ENCODE peak calls at places on chromosomes 16 and 17, in eight cellular contexts. W is esophagus muscularis mucosa, U is mesendoderm, K is heart right ventricle, N is right lobe of liver, T is cardiac muscle cell, I is Peyer's patch, G is kidney. C is an unnamed sample.
A peak's percentile ranks its signal among the peaks of the same experiment; 100 is the strongest.

GRCh38 chr16:74909665-74910064 is 75.3 kb downstream of the WDR59 start:
- DNase-seq in W (no peak), U (no peak), G (no peak), T (no peak), N (no peak), I (no peak), K (no peak), C (no peak)

GRCh38 chr17:65926599-65926998 is 265.3 kb downstream of the CEP112 start:
- DNase-seq in T (no peak), K (no peak), W (no peak), U (no peak), N (no peak), G (no peak), I (no peak), C (no peak)

GRCh38 chr17:50663812-50664374 is 29.2 kb downstream of the ABCC3 start:
- DNase-seq in I (peak; percentile 74), N (peak; percentile 96), K (no peak), W (no peak), U (no peak), G (peak; percentile 31), T (no peak), C (no peak)

GRCh38 chr16:5850632-5851175 is 753.1 kb upstream of the EEF2KMT start:
- DNase-seq in I (no peak), N (no peak), G (no peak), U (no peak), W (no peak), T (no peak), K (no peak), C (no peak)

GRCh38 chr17:7674934-7675333 is 12.4 kb downstream of the TP53 start:
- DNase-seq in U (no peak), T (no peak), I (no peak), K (no peak), G (no peak), W (no peak), N (no peak), C (no peak)

GRCh38 chr16:87457051-87457611 is 35.7 kb downstream of the ZCCHC14 start:
- DNase-seq in U (no peak), T (no peak), K (no peak), G (no peak), I (no peak), W (no peak), N (no peak), C (no peak)

GRCh38 chr16:30372037-30372712 is 1.9 kb upstream of the TBC1D10B start:
- DNase-seq in T (peak; percentile 32), G (no peak), I (no peak), W (no peak), N (no peak), U (no peak), K (no peak), C (no peak)

GRCh38 chr17:58617563-58617962 is 74.3 kb downstream of the TEX14 start:
- DNase-seq in T (no peak), W (no peak), N (no peak), K (no peak), U (peak; percentile 16), G (no peak), I (no peak), C (no peak)

GRCh38 chr17:75996665-75997590 is 3.7 kb upstream of the CDK3 start:
- DNase-seq in K (peak; percentile 31), T (peak; percentile 32), N (peak; percentile 88), U (peak; percentile 27), G (peak; percentile 66), I (peak; percentile 84), W (no peak), C (no peak)

GRCh38 chr16:87765473-87765775 is 362 bp downstream of the KLHDC4 start:
- DNase-seq in G (no peak), I (no peak), K (no peak), N (no peak), W (no peak), U (peak; percentile 34), T (no peak), C (no peak)

GRCh38 chr16:31441956-31442355 is 633 bp downstream of the ZNF843 start:
- DNase-seq in T (no peak), G (peak; percentile 64), I (no peak), N (peak; percentile 54), U (no peak), W (no peak), K (no peak), C (no peak)

GRCh38 chr16:11914759-11915643 is 755 bp downstream of the GSPT1 start:
- DNase-seq in I (peak; percentile 71), T (peak; percentile 69), W (no peak), K (peak; percentile 28), G (peak; percentile 72), U (peak; percentile 59), N (peak; percentile 65), C (no peak)

GRCh38 chr17:75633484-75634375 is 496 bp downstream of the SMIM5 start:
- DNase-seq in K (peak; percentile 94), W (peak; percentile 96), N (peak; percentile 86), G (peak; percentile 96), I (peak; percentile 93), U (peak; percentile 97), T (peak; percentile 96), C (peak; percentile 76)

GRCh38 chr16:17951273-17951845 is 385.2 kb downstream of the NPIPA8 start:
- DNase-seq in T (no peak), I (no peak), G (no peak), U (peak; percentile 6), N (no peak), K (no peak), W (no peak), C (no peak)

GRCh38 chr17:72569193-72569946 is 448.6 kb downstream of the SOX9 start:
- DNase-seq in N (no peak), T (no peak), W (no peak), I (no peak), G (no peak), U (no peak), K (no peak), C (no peak)

GRCh38 chr17:13601317-13601775 is 383 bp downstream of the HS3ST3A1 start:
- DNase-seq in T (peak; percentile 49), N (peak; percentile 54), I (no peak), U (no peak), K (no peak), G (peak; percentile 69), W (no peak), C (no peak)

GRCh38 chr16:57627184-57627871 is 1.1 kb upstream of the ADGRG1 start:
- DNase-seq in U (peak; percentile 91), T (peak; percentile 52), I (no peak), W (no peak), K (no peak), N (no peak), G (peak; percentile 65), C (no peak)

GRCh38 chr16:22627043-22627442 is 116.4 kb downstream of the NPIPB5 start:
- DNase-seq in U (no peak), T (no peak), N (no peak), K (no peak), G (no peak), W (no peak), I (no peak), C (no peak)

GRCh38 chr17:74599023-74599399 is 6.9 kb upstream of the CD300LD start:
- DNase-seq in U (no peak), T (no peak), W (no peak), N (no peak), I (no peak), K (no peak), G (no peak), C (no peak)

GRCh38 chr16:24821129-24821528 is 24.6 kb upstream of the SLC5A11 start:
- DNase-seq in W (no peak), I (no peak), K (no peak), G (no peak), U (no peak), T (no peak), N (no peak), C (no peak)

GRCh38 chr16:8946544-8946943 is 17.2 kb downstream of the USP7 start:
- DNase-seq in I (no peak), G (no peak), T (no peak), W (no peak), U (no peak), N (no peak), K (no peak), C (no peak)
- H3K4me1 ChIP-seq in I (peaks cover 85% of the 10 kb centered on the region), G (peaks cover 42% of the 10 kb centered on the region), T (peaks cover 32% of the 10 kb centered on the region), W (peaks cover 93% of the 10 kb centered on the region), U (peaks cover 20% of the 10 kb centered on the region), N (no peaks in the 10 kb centered on the region), K (peaks cover 97% of the 10 kb centered on the region), C (peaks cover 11% of the 10 kb centered on the region)

DNA sequence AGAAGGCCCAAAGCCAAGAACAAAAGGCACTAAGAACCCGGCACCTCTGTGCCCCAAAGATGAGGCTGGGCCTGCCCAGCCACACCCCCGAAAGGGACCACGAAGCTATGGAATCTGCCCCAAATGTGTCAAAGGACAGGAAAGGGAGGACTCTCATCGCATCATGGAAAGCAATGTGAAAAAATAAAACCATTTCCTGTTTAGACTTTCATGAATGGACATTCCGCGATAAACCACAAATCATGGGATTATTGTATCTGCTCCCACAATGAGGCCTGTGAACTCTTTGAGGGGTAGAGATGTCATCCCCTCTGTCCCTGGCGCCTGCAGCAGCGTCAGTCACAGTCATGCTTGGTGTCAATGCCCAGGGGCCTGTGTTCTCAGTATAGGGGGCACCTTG is 135.0 kb downstream of the COPRS start:
- DNase-seq in T (no peak), G (no peak), N (no peak), W (no peak), K (no peak), I (no peak), U (no peak), C (no peak)
- H3K27ac ChIP-seq in T (no peak overlapping the region), G (peak overlapping the region; percentile 72), N (peak overlapping the region; percentile 29), W (no peak overlapping the region), K (peak overlapping the region; percentile 16), I (no peak overlapping the region), U (no peak overlapping the region), C (no peak overlapping the region)

DNA sequence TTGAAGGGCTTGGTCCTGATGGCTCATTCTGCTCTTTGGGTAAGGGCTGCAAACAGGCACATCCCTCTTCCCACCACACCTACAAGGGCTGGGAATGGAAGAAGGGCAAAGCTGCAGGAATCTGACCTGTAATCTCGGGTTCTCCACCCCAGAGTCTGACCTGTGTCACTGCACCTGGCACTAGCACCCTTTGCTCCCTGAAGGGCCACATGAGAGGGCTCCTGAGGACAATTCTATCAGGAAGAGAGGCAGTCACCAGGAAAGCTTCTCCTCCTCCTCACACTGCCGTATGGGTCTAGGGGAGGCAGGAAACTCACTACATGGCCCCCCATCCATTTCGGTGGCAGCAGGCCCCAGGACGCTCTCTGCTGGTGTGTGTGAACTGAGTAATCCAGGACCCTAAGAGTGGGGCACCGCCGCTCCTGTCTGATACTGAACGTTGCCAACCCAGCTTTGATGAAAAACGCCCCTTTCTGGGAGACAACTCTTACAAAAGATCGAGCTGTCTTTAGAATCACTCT is 26.4 kb downstream of the TTLL6 start:
- DNase-seq in G (no peak), K (no peak), I (peak; percentile 69), W (no peak), U (no peak), N (no peak), T (no peak), C (no peak)
- H3K4me1 ChIP-seq in G (peaks cover 30% of the 10 kb centered on the region), K (peaks cover 6% of the 10 kb centered on the region), I (peaks cover 40% of the 10 kb centered on the region), W (peaks cover 9% of the 10 kb centered on the region), U (no peaks in the 10 kb centered on the region), N (no peaks in the 10 kb centered on the region), T (no peaks in the 10 kb centered on the region), C (no peaks in the 10 kb centered on the region)

DNA sequence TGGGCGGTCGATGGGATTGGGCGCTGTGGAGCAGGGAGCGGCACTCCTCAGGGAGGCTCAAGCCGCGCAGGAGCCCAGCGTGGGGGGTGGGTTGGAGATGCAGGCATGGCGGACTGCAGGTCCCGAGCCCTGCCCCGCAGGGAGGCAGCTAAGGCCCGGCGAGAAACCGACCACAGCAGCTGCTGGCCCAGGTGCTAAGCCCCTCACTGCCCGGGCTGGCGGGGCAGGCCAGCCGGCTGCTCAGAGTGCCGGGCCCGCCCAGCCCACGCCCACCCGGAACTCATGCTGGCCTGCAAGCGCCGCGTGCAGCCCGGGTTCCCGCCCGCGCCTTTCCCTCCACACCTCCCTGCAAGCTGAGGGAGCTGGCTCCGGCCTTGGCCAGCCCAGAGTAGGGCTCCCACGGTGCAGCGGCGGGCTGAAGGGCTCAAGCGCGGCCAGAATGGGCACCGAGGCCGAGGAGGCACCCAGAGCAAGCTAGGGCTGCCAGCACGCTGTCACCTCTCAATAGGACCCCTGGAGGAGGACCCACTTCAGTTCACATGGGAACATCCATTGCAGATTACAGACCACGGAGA is 20.5 kb upstream of the METTL16 start:
- DNase-seq in T (no peak), N (peak; percentile 44), W (no peak), U (no peak), G (peak; percentile 64), I (no peak), K (no peak), C (no peak)
- H3K27ac ChIP-seq in T (no peak overlapping the region), N (no peak overlapping the region), W (no peak overlapping the region), U (no peak overlapping the region), G (no peak overlapping the region), I (no peak overlapping the region), K (no peak overlapping the region), C (no peak overlapping the region)

C was measured in iPS DF 6.9.